ENCODE peak calls at places on chromosomes 11 and 22, in ten cellular contexts. One of them, this sample, is unnamed.

GRCh38 chr11:124612045-124612444 is 817 bp downstream of the PANX3 start:
- DNase-seq in spleen: no peak
- DNase-seq in endothelial cell of umbilical vein: no peak
- DNase-seq in K562: no peak
- DNase-seq in transverse colon: no peak
- DNase-seq in GM12891: no peak
- DNase-seq in Panc1: no peak
- DNase-seq in SK-N-SH: no peak
- DNase-seq in HL-60: no peak
- DNase-seq in GM12878: no peak
- DNase-seq in this sample: no peak

GRCh38 chr11:116903139-116903538 is 65.7 kb upstream of the APOA1 start:
- DNase-seq in GM12891: no peak
- DNase-seq in SK-N-SH: no peak
- DNase-seq in K562: no peak
- DNase-seq in HL-60: no peak
- DNase-seq in transverse colon: no peak
- DNase-seq in endothelial cell of umbilical vein: no peak
- DNase-seq in Panc1: no peak
- DNase-seq in GM12878: no peak
- DNase-seq in spleen: no peak
- DNase-seq in this sample: no peak

GRCh38 chr11:34208266-34209135 is 103.1 kb downstream of the NAT10 start:
- DNase-seq in Panc1: no peak
- DNase-seq in K562: peak; percentile 67
- DNase-seq in endothelial cell of umbilical vein: no peak
- DNase-seq in HL-60: peak; percentile 97
- DNase-seq in GM12878: no peak
- DNase-seq in spleen: no peak
- DNase-seq in transverse colon: no peak
- DNase-seq in GM12891: no peak
- DNase-seq in SK-N-SH: no peak
- DNase-seq in this sample: no peak

GRCh38 chr22:27130949-27131745 is 473.8 kb downstream of the MIAT start:
- DNase-seq in endothelial cell of umbilical vein: peak; percentile 47
- DNase-seq in HL-60: no peak
- DNase-seq in K562: no peak
- DNase-seq in SK-N-SH: no peak
- DNase-seq in transverse colon: no peak
- DNase-seq in Panc1: no peak
- DNase-seq in spleen: no peak
- DNase-seq in GM12891: no peak
- DNase-seq in GM12878: no peak
- DNase-seq in this sample: no peak

GRCh38 chr11:36265793-36266628 is 23.2 kb downstream of the COMMD9 start:
- DNase-seq in transverse colon: peak; percentile 46
- DNase-seq in HL-60: peak; percentile 49
- DNase-seq in GM12891: peak; percentile 49
- DNase-seq in K562: peak; percentile 73
- DNase-seq in GM12878: no peak
- DNase-seq in spleen: peak; percentile 85
- DNase-seq in SK-N-SH: peak; percentile 81
- DNase-seq in Panc1: no peak
- DNase-seq in endothelial cell of umbilical vein: peak; percentile 40
- DNase-seq in this sample: peak; percentile 45

GRCh38 chr11:125468852-125469251 is 27.2 kb downstream of the FEZ1 start:
- DNase-seq in SK-N-SH: no peak
- DNase-seq in HL-60: no peak
- DNase-seq in K562: no peak
- DNase-seq in Panc1: no peak
- DNase-seq in GM12878: no peak
- DNase-seq in transverse colon: no peak
- DNase-seq in spleen: no peak
- DNase-seq in GM12891: no peak
- DNase-seq in endothelial cell of umbilical vein: no peak
- DNase-seq in this sample: no peak

GRCh38 chr22:41910599-41911291 is 4.1 kb downstream of the SHISA8 start:
- DNase-seq in SK-N-SH: peak; percentile 67
- DNase-seq in GM12891: no peak
- DNase-seq in GM12878: no peak
- DNase-seq in spleen: no peak
- DNase-seq in endothelial cell of umbilical vein: no peak
- DNase-seq in Panc1: no peak
- DNase-seq in transverse colon: no peak
- DNase-seq in HL-60: no peak
- DNase-seq in K562: no peak
- DNase-seq in this sample: no peak

GRCh38 chr22:49450521-49450920 is 377.2 kb downstream of the BRD1 start:
- DNase-seq in spleen: no peak
- DNase-seq in HL-60: no peak
- DNase-seq in GM12878: no peak
- DNase-seq in Panc1: no peak
- DNase-seq in endothelial cell of umbilical vein: no peak
- DNase-seq in GM12891: no peak
- DNase-seq in transverse colon: no peak
- DNase-seq in SK-N-SH: no peak
- DNase-seq in K562: no peak
- DNase-seq in this sample: no peak

GRCh38 chr11:14413307-14414072 is 54.5 kb upstream of the RRAS2 start:
- DNase-seq in GM12891: no peak
- DNase-seq in spleen: no peak
- DNase-seq in K562: peak; percentile 45
- DNase-seq in endothelial cell of umbilical vein: no peak
- DNase-seq in Panc1: no peak
- DNase-seq in GM12878: no peak
- DNase-seq in SK-N-SH: no peak
- DNase-seq in transverse colon: no peak
- DNase-seq in HL-60: no peak
- DNase-seq in this sample: no peak

GRCh38 chr11:115333951-115334350 is 170.3 kb downstream of the CADM1 start:
- DNase-seq in K562: no peak
- DNase-seq in transverse colon: no peak
- DNase-seq in SK-N-SH: no peak
- DNase-seq in endothelial cell of umbilical vein: no peak
- DNase-seq in GM12891: no peak
- DNase-seq in GM12878: no peak
- DNase-seq in spleen: no peak
- DNase-seq in HL-60: no peak
- DNase-seq in Panc1: no peak
- DNase-seq in this sample: no peak

GRCh38 chr11:15824060-15824459 is 532.3 kb downstream of the SOX6 start:
- DNase-seq in SK-N-SH: no peak
- DNase-seq in Panc1: no peak
- DNase-seq in K562: no peak
- DNase-seq in endothelial cell of umbilical vein: no peak
- DNase-seq in GM12878: no peak
- DNase-seq in GM12891: no peak
- DNase-seq in transverse colon: no peak
- DNase-seq in spleen: no peak
- DNase-seq in HL-60: no peak
- DNase-seq in this sample: no peak

GRCh38 chr11:71425851-71426250 is 22.3 kb downstream of the DHCR7 start:
- DNase-seq in GM12878: no peak
- DNase-seq in transverse colon: no peak
- DNase-seq in K562: no peak
- DNase-seq in GM12891: no peak
- DNase-seq in Panc1: no peak
- DNase-seq in spleen: no peak
- DNase-seq in SK-N-SH: no peak
- DNase-seq in endothelial cell of umbilical vein: no peak
- DNase-seq in HL-60: no peak
- DNase-seq in this sample: no peak

GRCh38 chr22:18081416-18081815 is 3.6 kb downstream of the PEX26 start:
- DNase-seq in SK-N-SH: no peak
- DNase-seq in Panc1: no peak
- DNase-seq in GM12891: no peak
- DNase-seq in transverse colon: no peak
- DNase-seq in HL-60: no peak
- DNase-seq in K562: no peak
- DNase-seq in spleen: no peak
- DNase-seq in endothelial cell of umbilical vein: no peak
- DNase-seq in GM12878: no peak
- DNase-seq in this sample: no peak

GRCh38 chr11:65432686-65433582 is 10.3 kb downstream of the NEAT1 start:
- DNase-seq in Panc1: no peak
- DNase-seq in GM12891: no peak
- DNase-seq in endothelial cell of umbilical vein: peak; percentile 50
- DNase-seq in K562: no peak
- DNase-seq in HL-60: peak; percentile 37
- DNase-seq in transverse colon: peak; percentile 3
- DNase-seq in SK-N-SH: no peak
- DNase-seq in spleen: no peak
- DNase-seq in GM12878: no peak
- DNase-seq in this sample: no peak
- TF ChIP-seq POLR2AphosphoS5 in Panc1: peak; percentile 47
- TF ChIP-seq POLR2AphosphoS5 in GM12891: no peak
- TF ChIP-seq POLR2AphosphoS5 in endothelial cell of umbilical vein: no peak
- TF ChIP-seq POLR2AphosphoS5 in K562: no peak
- TF ChIP-seq POLR2AphosphoS5 in HL-60: no peak
- TF ChIP-seq POLR2AphosphoS5 in transverse colon: peak; percentile 80
- TF ChIP-seq POLR2AphosphoS5 in SK-N-SH: peak; percentile 58
- TF ChIP-seq POLR2AphosphoS5 in spleen: peak; percentile 38
- TF ChIP-seq POLR2AphosphoS5 in GM12878: no peak
- TF ChIP-seq POLR2AphosphoS5 in this sample: no peak

GRCh38 chr11:113645593-113646349 is 60.3 kb downstream of the TMPRSS5 start:
- DNase-seq in HL-60: no peak
- DNase-seq in GM12878: no peak
- DNase-seq in GM12891: no peak
- DNase-seq in spleen: no peak
- DNase-seq in SK-N-SH: no peak
- DNase-seq in endothelial cell of umbilical vein: no peak
- DNase-seq in K562: no peak
- DNase-seq in transverse colon: no peak
- DNase-seq in Panc1: no peak
- DNase-seq in this sample: no peak

GRCh38 chr11:113647108-113647507 is 59.0 kb downstream of the TMPRSS5 start:
- DNase-seq in GM12891: no peak
- DNase-seq in K562: peak; percentile 61
- DNase-seq in GM12878: no peak
- DNase-seq in spleen: no peak
- DNase-seq in HL-60: peak; percentile 42
- DNase-seq in SK-N-SH: no peak
- DNase-seq in transverse colon: no peak
- DNase-seq in Panc1: no peak
- DNase-seq in endothelial cell of umbilical vein: no peak
- DNase-seq in this sample: no peak

GRCh38 chr11:113647856-113648255 is 58.3 kb downstream of the TMPRSS5 start:
- DNase-seq in Panc1: no peak
- DNase-seq in transverse colon: no peak
- DNase-seq in spleen: no peak
- DNase-seq in SK-N-SH: no peak
- DNase-seq in GM12891: no peak
- DNase-seq in endothelial cell of umbilical vein: no peak
- DNase-seq in K562: no peak
- DNase-seq in GM12878: no peak
- DNase-seq in HL-60: no peak
- DNase-seq in this sample: no peak

GRCh38 chr11:113651018-113651417 is 55.1 kb downstream of the TMPRSS5 start:
- DNase-seq in GM12891: no peak
- DNase-seq in transverse colon: no peak
- DNase-seq in SK-N-SH: no peak
- DNase-seq in HL-60: peak; percentile 48
- DNase-seq in endothelial cell of umbilical vein: no peak
- DNase-seq in Panc1: no peak
- DNase-seq in GM12878: no peak
- DNase-seq in spleen: no peak
- DNase-seq in K562: no peak
- DNase-seq in this sample: no peak

DNA sequence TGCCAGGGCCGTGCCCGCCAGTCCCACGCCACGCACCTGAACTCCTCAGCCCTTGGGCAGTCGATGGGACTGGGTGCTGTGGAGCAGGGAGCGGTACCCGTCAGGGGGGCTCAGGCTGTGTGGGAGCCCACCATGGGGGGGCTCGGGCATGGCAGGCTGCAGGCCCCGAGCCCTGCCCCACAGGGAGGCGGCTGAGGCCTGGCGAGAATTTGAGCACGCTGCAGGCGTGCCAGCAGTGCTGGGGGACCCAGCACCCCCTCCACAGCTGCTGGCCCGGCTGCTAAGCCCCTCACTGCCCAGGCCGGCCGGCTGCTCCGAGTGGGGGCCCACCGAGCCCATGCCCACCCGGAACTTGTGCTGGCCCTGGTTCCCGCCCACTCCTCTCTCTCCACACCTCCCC is 56.8 kb downstream of the TMPRSS5 start:
- DNase-seq in GM12878: no peak
- DNase-seq in SK-N-SH: no peak
- DNase-seq in transverse colon: no peak
- DNase-seq in endothelial cell of umbilical vein: no peak
- DNase-seq in GM12891: no peak
- DNase-seq in Panc1: no peak
- DNase-seq in HL-60: no peak
- DNase-seq in spleen: no peak
- DNase-seq in K562: no peak
- DNase-seq in this sample: no peak
- TF ChIP-seq POLR2AphosphoS5 in GM12878: no peak
- TF ChIP-seq POLR2AphosphoS5 in SK-N-SH: no peak
- TF ChIP-seq POLR2AphosphoS5 in transverse colon: no peak
- TF ChIP-seq POLR2AphosphoS5 in endothelial cell of umbilical vein: no peak
- TF ChIP-seq POLR2AphosphoS5 in GM12891: no peak
- TF ChIP-seq POLR2AphosphoS5 in Panc1: no peak
- TF ChIP-seq POLR2AphosphoS5 in HL-60: no peak
- TF ChIP-seq POLR2AphosphoS5 in spleen: no peak
- TF ChIP-seq POLR2AphosphoS5 in K562: no peak
- TF ChIP-seq POLR2AphosphoS5 in this sample: no peak

GRCh38 chr11:61375709-61376108 is 13.5 kb downstream of the TMEM138 start:
- DNase-seq in HL-60: no peak
- DNase-seq in transverse colon: no peak
- DNase-seq in GM12878: no peak
- DNase-seq in endothelial cell of umbilical vein: no peak
- DNase-seq in GM12891: no peak
- DNase-seq in Panc1: no peak
- DNase-seq in spleen: no peak
- DNase-seq in K562: no peak
- DNase-seq in SK-N-SH: no peak
- DNase-seq in this sample: no peak
- TF ChIP-seq POLR2AphosphoS5 in HL-60: no peak
- TF ChIP-seq POLR2AphosphoS5 in transverse colon: no peak
- TF ChIP-seq POLR2AphosphoS5 in GM12878: no peak
- TF ChIP-seq POLR2AphosphoS5 in endothelial cell of umbilical vein: no peak
- TF ChIP-seq POLR2AphosphoS5 in GM12891: no peak
- TF ChIP-seq POLR2AphosphoS5 in Panc1: no peak
- TF ChIP-seq POLR2AphosphoS5 in spleen: no peak
- TF ChIP-seq POLR2AphosphoS5 in K562: no peak
- TF ChIP-seq POLR2AphosphoS5 in SK-N-SH: no peak
- TF ChIP-seq POLR2AphosphoS5 in this sample: no peak

DNA sequence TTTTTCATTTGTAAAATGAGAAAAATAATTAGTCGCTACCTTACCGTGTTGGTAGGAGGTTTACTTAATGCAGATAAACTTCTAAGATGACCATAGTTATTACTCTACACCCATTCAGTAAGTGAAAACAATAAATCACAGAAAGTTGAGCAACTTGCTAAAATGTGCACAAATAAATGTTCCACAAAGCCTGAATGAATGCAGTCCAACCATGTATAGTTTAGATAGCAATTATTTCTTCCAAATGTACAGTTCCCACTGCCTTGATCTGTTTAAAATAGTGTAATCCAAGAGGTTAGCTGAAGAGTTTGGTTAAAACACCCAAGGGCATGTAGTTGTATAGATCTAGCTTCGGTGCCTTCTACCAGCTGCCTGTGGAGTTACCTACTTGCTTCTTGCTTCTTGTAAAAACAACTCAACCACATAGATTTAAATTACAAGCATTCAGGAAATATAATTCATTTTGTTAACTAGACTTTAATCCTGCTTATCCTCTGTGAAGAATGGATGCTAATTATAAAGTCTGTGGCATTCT is 106.3 kb upstream of the CARD18 start:
- DNase-seq in spleen: no peak
- DNase-seq in transverse colon: no peak
- DNase-seq in SK-N-SH: no peak
- DNase-seq in GM12891: no peak
- DNase-seq in HL-60: no peak
- DNase-seq in GM12878: no peak
- DNase-seq in endothelial cell of umbilical vein: no peak
- DNase-seq in Panc1: no peak
- DNase-seq in K562: no peak
- DNase-seq in this sample: no peak
- TF ChIP-seq POLR2AphosphoS5 in spleen: no peak
- TF ChIP-seq POLR2AphosphoS5 in transverse colon: no peak
- TF ChIP-seq POLR2AphosphoS5 in SK-N-SH: no peak
- TF ChIP-seq POLR2AphosphoS5 in GM12891: no peak
- TF ChIP-seq POLR2AphosphoS5 in HL-60: no peak
- TF ChIP-seq POLR2AphosphoS5 in GM12878: no peak
- TF ChIP-seq POLR2AphosphoS5 in endothelial cell of umbilical vein: no peak
- TF ChIP-seq POLR2AphosphoS5 in Panc1: no peak
- TF ChIP-seq POLR2AphosphoS5 in K562: no peak
- TF ChIP-seq POLR2AphosphoS5 in this sample: no peak

This sample was measured in GM12892.